ENCODE peak calls at places on chromosomes 4 and X, in seven cellular contexts. M, N, V, G, K, J and X are unnamed samples.

GRCh38 chr4:72909461-72909860 is 160.1 kb downstream of the COX18 start:
- DNase-seq in G (no peak), V (no peak), J (no peak), K (no peak), N (no peak), M (peak; percentile 52), X (no peak)

GRCh38 chrX:9515973-9516538 is 51.2 kb downstream of the TBL1X start:
- DNase-seq in K (no peak), N (no peak), V (no peak), G (no peak), M (no peak), J (no peak), X (no peak)

GRCh38 chr4:38163216-38164006 is 203.2 kb downstream of the PTTG2 start:
- DNase-seq in G (no peak), J (no peak), V (peak; percentile 87), N (no peak), K (no peak), M (no peak), X (no peak)

GRCh38 chr4:152998861-152999260 is 62.7 kb downstream of the FHDC1 start:
- DNase-seq in N (no peak), V (no peak), J (no peak), M (no peak), G (no peak), K (no peak), X (no peak)

GRCh38 chrX:149145845-149146285 is 359.2 kb downstream of the IDS start:
- DNase-seq in M (no peak), K (no peak), N (no peak), G (no peak), V (no peak), J (no peak), X (no peak)

GRCh38 chrX:110381216-110381615 is 22.6 kb downstream of the RTL9 start:
- DNase-seq in K (no peak), J (no peak), M (no peak), V (peak; percentile 79), G (no peak), N (no peak), X (no peak)

GRCh38 chr4:3118281-3118680 is 43.8 kb downstream of the HTT start:
- DNase-seq in V (no peak), J (no peak), M (no peak), G (no peak), N (no peak), K (no peak), X (no peak)

GRCh38 chr4:31662951-31663350 is 942.8 kb downstream of the PCDH7 start:
- DNase-seq in J (no peak), N (no peak), M (no peak), G (no peak), V (no peak), K (no peak), X (no peak)

GRCh38 chr4:52646726-52647125 is 12.4 kb downstream of the USP46 start:
- DNase-seq in N (no peak), K (no peak), V (no peak), M (no peak), G (no peak), J (no peak), X (no peak)

GRCh38 chr4:54229631-54230478 is 762 bp downstream of the PDGFRA start:
- DNase-seq in G (no peak), N (no peak), K (peak; percentile 72), V (peak; percentile 69), J (no peak), M (peak; percentile 61), X (no peak)

GRCh38 chr4:3791910-3792542 is 25.8 kb downstream of the ADRA2C start:
- DNase-seq in V (peak; percentile 8), J (no peak), M (peak; percentile 89), K (peak; percentile 70), N (no peak), G (no peak), X (no peak)

GRCh38 chr4:13627185-13627605 is 330 bp downstream of the BOD1L1 start:
- DNase-seq in V (no peak), N (no peak), M (no peak), J (no peak), G (no peak), K (peak; percentile 53), X (no peak)

GRCh38 chr4:59240030-59240429 is 1960.1 kb upstream of the ADGRL3 start:
- DNase-seq in V (no peak), G (no peak), J (no peak), M (peak; percentile 19), K (no peak), N (no peak), X (no peak)

DNA sequence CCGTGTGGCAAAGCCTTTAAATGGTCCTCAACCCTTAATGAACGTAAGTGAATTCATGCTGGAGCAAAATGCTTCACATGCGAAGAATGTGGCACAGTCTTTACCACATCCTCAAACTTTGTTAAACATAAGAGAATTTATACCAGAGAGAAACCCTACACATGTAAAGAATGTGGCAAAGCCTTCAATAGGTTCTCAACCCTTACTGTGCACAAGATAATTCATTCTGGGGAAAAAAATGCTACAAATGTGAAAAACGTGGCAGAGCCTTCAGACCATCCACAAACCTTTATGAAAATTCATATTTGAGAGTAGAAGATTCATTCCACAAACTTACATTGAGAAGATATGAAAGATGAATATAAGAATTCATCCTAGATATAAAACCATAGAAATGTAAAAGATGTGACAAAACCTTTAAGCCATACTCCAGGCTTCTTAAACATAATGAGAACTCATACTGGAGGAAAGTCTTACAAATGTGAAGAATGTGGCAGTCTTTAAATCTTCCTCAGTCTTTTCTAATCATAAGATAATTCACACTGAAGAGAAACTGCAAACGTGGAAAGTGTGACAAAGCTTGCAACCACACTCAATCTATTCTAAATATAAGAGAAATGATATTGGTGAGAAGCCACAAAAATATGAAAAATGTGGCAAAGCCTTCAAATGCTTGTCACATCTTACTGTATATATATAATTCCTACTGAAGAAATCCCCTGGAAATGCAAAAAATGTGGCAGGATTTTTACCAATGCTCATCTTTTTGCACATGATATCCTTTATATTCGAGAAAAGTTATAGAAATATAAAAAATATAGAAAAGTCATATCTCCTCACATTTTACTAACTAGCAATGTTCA is 36.9 kb downstream of the ZNF141 start:
- DNase-seq in J (no peak), M (no peak), K (no peak), G (no peak), N (no peak), V (no peak), X (no peak)
- H3K9me3 ChIP-seq in J (peaks cover 65% of the 10 kb centered on the region), M (peaks cover 86% of the 10 kb centered on the region), K (peaks cover 17% of the 10 kb centered on the region), G (peaks cover 20% of the 10 kb centered on the region), N (no peaks in the 10 kb centered on the region), V (peaks cover 65% of the 10 kb centered on the region), X (peaks cover 96% of the 10 kb centered on the region)

DNA sequence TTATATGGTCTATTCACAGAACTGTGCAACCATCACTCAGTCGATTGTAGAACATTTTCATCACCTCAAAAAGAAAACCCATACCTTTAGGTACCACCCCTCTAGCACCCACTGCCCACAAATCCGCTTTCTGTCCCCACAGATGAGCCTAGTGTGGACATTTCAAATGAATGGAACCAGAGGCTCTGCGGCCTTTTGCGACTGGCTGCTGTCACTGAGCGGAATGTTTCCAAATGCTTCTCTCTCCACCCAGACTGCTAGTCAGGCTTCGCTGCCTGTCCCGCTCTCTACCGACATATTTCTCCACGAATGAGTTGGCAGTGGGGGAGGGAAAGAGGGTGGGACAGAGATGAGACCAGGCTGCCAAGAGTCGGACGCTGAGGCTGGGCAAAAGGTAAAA is 1.7 kb upstream of the BGN start:
- DNase-seq in J (no peak), V (no peak), K (no peak), G (no peak), M (no peak), N (no peak), X (no peak)
- H3K4me1 ChIP-seq in J (no peaks in the 10 kb centered on the region), V (peaks cover 27% of the 10 kb centered on the region), K (peaks cover 1% of the 10 kb centered on the region), G (peaks cover 53% of the 10 kb centered on the region), M (peaks cover 7% of the 10 kb centered on the region), N (peaks cover 3% of the 10 kb centered on the region), X (peaks cover 64% of the 10 kb centered on the region)

GRCh38 chrX:105636667-105637066 is 185.7 kb upstream of the NRK start:
- DNase-seq in V (no peak), G (no peak), M (no peak), K (no peak), J (no peak), N (no peak), X (no peak)
- H3K4me3 ChIP-seq in V (no peak overlapping the region), G (no peak overlapping the region), M (no peak overlapping the region), K (no peak overlapping the region), J (no peak overlapping the region), N (no peak overlapping the region), X (no peak overlapping the region)

DNA sequence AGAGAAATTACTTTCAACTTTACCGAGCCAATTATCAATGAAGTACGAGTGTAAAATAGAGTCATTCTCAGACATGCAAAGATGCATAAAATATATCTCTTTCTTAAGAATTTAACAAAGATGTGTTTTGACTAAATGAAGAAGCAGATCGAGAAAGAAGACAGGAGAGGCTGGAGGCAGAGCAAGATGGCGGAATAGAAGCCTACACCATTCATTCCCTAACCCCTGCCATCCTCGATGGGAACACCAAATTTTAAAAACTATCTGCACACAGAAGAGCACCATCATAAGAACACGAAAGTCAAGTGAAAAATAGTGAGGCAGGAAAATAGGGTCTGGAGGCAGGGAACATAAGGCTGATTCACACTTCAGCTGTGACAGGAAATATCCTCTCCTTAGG is 35.0 kb downstream of the CCDC158 start:
- DNase-seq in G (no peak), N (no peak), M (no peak), K (no peak), J (no peak), V (no peak), X (no peak)
- H3K9me3 ChIP-seq in G (no peaks in the 10 kb centered on the region), N (no peaks in the 10 kb centered on the region), M (no peaks in the 10 kb centered on the region), K (no peaks in the 10 kb centered on the region), J (no peaks in the 10 kb centered on the region), V (peaks cover 2% of the 10 kb centered on the region), X (no peaks in the 10 kb centered on the region)

GRCh38 chr4:36283912-36284465 is 2.6 kb downstream of the DTHD1 start:
- DNase-seq in G (no peak), N (no peak), K (no peak), M (no peak), J (no peak), V (no peak), X (no peak)

GRCh38 chr4:36278789-36279188 is 2.6 kb upstream of the DTHD1 start:
- DNase-seq in V (no peak), J (no peak), K (no peak), G (no peak), M (no peak), N (no peak), X (no peak)

GRCh38 chr4:36280555-36280954 is 861 bp upstream of the DTHD1 start:
- DNase-seq in J (no peak), K (no peak), G (no peak), V (no peak), N (no peak), M (peak; percentile 61), X (no peak)

GRCh38 chr4:36277533-36277932 is 3.9 kb upstream of the DTHD1 start:
- DNase-seq in M (no peak), K (no peak), N (no peak), V (no peak), G (no peak), J (no peak), X (no peak)

GRCh38 chr4:36281384-36282106 is at the start of gene DTHD1:
- DNase-seq in K (no peak), J (no peak), N (no peak), M (no peak), V (no peak), G (no peak), X (no peak)
- H3K4me1 ChIP-seq in K (no peaks in the 10 kb centered on the region), J (no peaks in the 10 kb centered on the region), N (no peaks in the 10 kb centered on the region), M (peaks cover 10% of the 10 kb centered on the region), V (no peaks in the 10 kb centered on the region), G (peaks cover 43% of the 10 kb centered on the region), X (no peaks in the 10 kb centered on the region)

DNA sequence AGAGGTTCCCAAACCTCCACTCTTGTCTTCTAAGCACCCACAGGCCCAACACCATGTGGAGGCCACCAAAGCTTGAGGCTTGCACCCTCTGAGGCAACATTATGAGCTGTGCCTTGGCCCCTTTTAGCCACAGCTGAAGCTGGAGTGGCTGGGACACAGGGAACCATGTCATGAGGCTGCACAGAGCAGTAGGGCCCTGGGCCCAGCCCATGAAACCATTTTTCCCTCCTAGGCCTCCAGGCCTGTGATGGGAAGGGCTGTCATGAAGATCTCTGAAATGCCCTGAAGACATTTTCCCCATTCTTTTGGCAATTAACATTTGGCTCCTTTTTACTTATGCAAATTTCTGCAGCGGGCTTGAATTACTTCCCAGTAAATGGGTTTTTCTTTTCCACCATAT is 14.8 kb downstream of the RBMXL3 start:
- DNase-seq in V (no peak), K (no peak), N (no peak), G (no peak), M (no peak), J (no peak), X (no peak)
- H3K4me3 ChIP-seq in V (no peak overlapping the region), K (no peak overlapping the region), N (no peak overlapping the region), G (no peak overlapping the region), M (no peak overlapping the region), J (no peak overlapping the region), X (no peak overlapping the region)